ENCODE peak calls at places on chromosomes 12 and 14, in six cellular contexts. P is HCT116; T is stimulated activated CD4-positive, alpha-beta T cell treated with anti-CD3 and anti-CD28 coated beads, Interleukin-2, amount 100 ng/mL, for 48 hours; G is Ammon's horn; U is pons; J is T follicular helper cell. O is an unnamed sample.

GRCh38 chr12:32367381-32367780 is 32.0 kb upstream of the FGD4 start:
- DNase-seq in P (no peak), T (no peak), G (no peak), U (no peak), J (no peak), O (no peak)

GRCh38 chr12:55996201-55996714 is 818 bp upstream of the SUOX start:
- DNase-seq in P (no peak), T (peak; percentile 69), G (peak; percentile 72), U (peak; percentile 83), J (peak; percentile 47), O (peak; percentile 84)

GRCh38 chr12:56137853-56138571 is 9.9 kb downstream of the ESYT1 start:
- DNase-seq in P (no peak), T (no peak), G (no peak), U (no peak), J (no peak), O (no peak)

GRCh38 chr14:74922752-74923401 is at the start of gene RPS6KL1:
- DNase-seq in P (peak; percentile 68), T (peak; percentile 64), G (peak; percentile 95), U (peak; percentile 88), J (peak; percentile 52), O (peak; percentile 95)

GRCh38 chr14:55609681-55610080 is 29.7 kb downstream of the KTN1 start:
- DNase-seq in P (no peak), T (no peak), G (no peak), U (no peak), J (no peak), O (no peak)

GRCh38 chr14:74176404-74176788 is 62.9 kb upstream of the VSX2 start:
- DNase-seq in P (no peak), T (no peak), G (no peak), U (no peak), J (no peak), O (no peak)

GRCh38 chr12:49673446-49674317 is 33.5 kb downstream of the FMNL3 start:
- DNase-seq in P (no peak), T (no peak), G (peak; percentile 99), U (peak; percentile 99), J (no peak), O (peak; percentile 95)

GRCh38 chr14:50775357-50775756 is 55.6 kb downstream of the NIN start:
- DNase-seq in P (no peak), T (no peak), G (no peak), U (no peak), J (no peak), O (no peak)

GRCh38 chr12:112368856-112369255 is 13.4 kb downstream of the HECTD4 start:
- DNase-seq in P (no peak), T (no peak), G (no peak), U (no peak), J (no peak), O (peak; percentile 76)

GRCh38 chr14:54252072-54252730 is 144.6 kb upstream of the CDKN3 start:
- DNase-seq in P (peak; percentile 95), T (no peak), G (no peak), U (no peak), J (no peak), O (no peak)

GRCh38 chr12:15757553-15758255 is 31.5 kb downstream of the EPS8 start:
- DNase-seq in P (peak; percentile 84), T (no peak), G (no peak), U (no peak), J (no peak), O (no peak)

GRCh38 chr12:91984571-91984970 is 161.1 kb downstream of the BTG1 start:
- DNase-seq in P (no peak), T (no peak), G (no peak), U (no peak), J (no peak), O (no peak)

GRCh38 chr12:50246873-50247612 is 36.3 kb downstream of the LIMA1 start:
- DNase-seq in P (peak; percentile 99), T (peak; percentile 30), G (peak; percentile 37), U (no peak), J (no peak), O (peak; percentile 97)

GRCh38 chr12:92619026-92619425 is 83.8 kb upstream of the PLEKHG7 start:
- DNase-seq in P (no peak), T (no peak), G (no peak), U (no peak), J (no peak), O (no peak)

GRCh38 chr12:51970904-51971646 is 19.6 kb downstream of the ACVR1B start:
- DNase-seq in P (no peak), T (peak; percentile 24), G (no peak), U (no peak), J (no peak), O (peak; percentile 29)